ENCODE peak calls at places on chromosomes 11 and 22, in ten cellular contexts. U is left ventricle myocardium inferior, B is foreskin fibroblast, C is astrocyte of the spinal cord, I is chondrocyte, D is astrocyte of the cerebellum, T is stomach, F is MCF 10A, Z is OCI-LY7, R is progenitor cell of endocrine pancreas. J is an unnamed sample.

GRCh38 chr11:121672630-121673487 is 220.1 kb upstream of the SORL1-AS1 start:
- DNase-seq in U (peak), B (peak), C (no peak), I (no peak), D (no peak), T (no peak), F (no peak), Z (no peak), R (no peak), J (no peak)

GRCh38 chr11:87236368-87236767 is 198.6 kb downstream of the TMEM135 start:
- DNase-seq in U (no peak), B (peak), C (peak), I (no peak), D (no peak), T (no peak), F (peak), Z (no peak), R (no peak), J (no peak)

GRCh38 chr22:45064313-45065268 is 54.8 kb upstream of the PHF21B start:
- DNase-seq in U (no peak), B (peak), C (peak), I (no peak), D (peak), T (no peak), F (peak), Z (no peak), R (no peak), J (peak)

GRCh38 chr11:113992459-113993105 is 17.7 kb downstream of the HTR3A start:
- DNase-seq in U (no peak), B (no peak), C (no peak), I (no peak), D (no peak), T (no peak), F (no peak), Z (no peak), R (no peak), J (no peak)

GRCh38 chr22:23608583-23608982 is 23.5 kb downstream of the DRICH1 start:
- DNase-seq in U (no peak), B (peak), C (no peak), I (no peak), D (no peak), T (no peak), F (peak), Z (no peak), R (peak), J (no peak)

GRCh38 chr11:6402061-6402470 is 11.8 kb downstream of the SMPD1 start:
- DNase-seq in U (no peak), B (no peak), C (no peak), I (no peak), D (no peak), T (no peak), F (no peak), Z (peak), R (no peak), J (peak)

GRCh38 chr11:11535611-11536010 is 86.2 kb downstream of the GALNT18 start:
- DNase-seq in U (peak), B (no peak), C (no peak), I (no peak), D (no peak), T (no peak), F (no peak), Z (no peak), R (no peak), J (no peak)

GRCh38 chr11:28606930-28607329 is 498.7 kb downstream of the METTL15 start:
- DNase-seq in U (no peak), B (no peak), C (peak), I (no peak), D (no peak), T (no peak), F (peak), Z (no peak), R (no peak), J (no peak)

GRCh38 chr22:45709004-45709739 is 37.5 kb downstream of the ATXN10 start:
- DNase-seq in U (no peak), B (peak), C (peak), I (no peak), D (peak), T (no peak), F (peak), Z (no peak), R (no peak), J (peak)

DNA sequence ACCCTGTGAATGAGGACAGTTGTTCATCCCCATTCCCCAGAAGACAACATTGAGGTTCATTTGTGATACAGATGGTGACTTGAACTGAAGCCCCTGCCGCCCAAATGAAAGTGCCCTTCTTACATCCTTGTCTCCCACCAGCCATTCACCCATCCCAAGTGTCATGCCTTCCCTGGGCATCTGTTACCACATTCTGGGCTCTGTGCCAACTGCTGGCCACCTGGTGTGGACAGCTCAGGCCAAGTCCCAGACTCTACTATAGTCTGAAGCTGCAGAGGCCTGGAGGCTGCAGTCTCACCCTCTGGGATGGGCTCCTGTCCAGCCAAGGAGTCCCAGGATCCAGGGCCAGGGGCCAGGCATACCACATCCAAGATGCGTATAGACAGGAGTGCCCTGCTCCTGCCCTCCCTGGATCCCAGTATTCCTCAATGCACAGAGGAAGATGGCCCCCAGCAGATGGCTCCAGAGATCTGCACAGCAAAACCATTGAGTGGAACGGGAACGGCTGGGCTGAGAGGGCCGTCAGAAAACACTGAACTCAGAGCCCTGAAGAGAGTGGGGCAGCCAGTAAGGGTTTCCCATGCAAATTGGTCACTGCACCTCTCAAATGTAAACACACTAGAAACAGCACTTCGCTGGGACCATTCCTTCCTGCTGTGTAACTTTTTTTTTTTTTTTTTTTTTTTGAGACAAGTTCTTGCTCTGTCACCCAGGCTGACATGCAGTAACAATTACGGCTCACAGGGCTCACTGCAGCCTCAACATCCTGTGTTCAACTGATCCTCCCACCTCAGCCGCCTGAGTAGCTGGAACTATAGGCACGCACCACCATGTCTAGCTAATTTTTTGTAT is 22.8 kb downstream of the ARRB1 start:
- DNase-seq in U (peak), B (peak), C (peak), I (peak), D (no peak), T (peak), F (peak), Z (peak), R (peak), J (peak)
- TF ChIP-seq CTCF in U (peak), B (peak), C (peak), I (peak), D (peak), T (peak), F (peak), Z (peak), R (peak), J (no peak)

DNA sequence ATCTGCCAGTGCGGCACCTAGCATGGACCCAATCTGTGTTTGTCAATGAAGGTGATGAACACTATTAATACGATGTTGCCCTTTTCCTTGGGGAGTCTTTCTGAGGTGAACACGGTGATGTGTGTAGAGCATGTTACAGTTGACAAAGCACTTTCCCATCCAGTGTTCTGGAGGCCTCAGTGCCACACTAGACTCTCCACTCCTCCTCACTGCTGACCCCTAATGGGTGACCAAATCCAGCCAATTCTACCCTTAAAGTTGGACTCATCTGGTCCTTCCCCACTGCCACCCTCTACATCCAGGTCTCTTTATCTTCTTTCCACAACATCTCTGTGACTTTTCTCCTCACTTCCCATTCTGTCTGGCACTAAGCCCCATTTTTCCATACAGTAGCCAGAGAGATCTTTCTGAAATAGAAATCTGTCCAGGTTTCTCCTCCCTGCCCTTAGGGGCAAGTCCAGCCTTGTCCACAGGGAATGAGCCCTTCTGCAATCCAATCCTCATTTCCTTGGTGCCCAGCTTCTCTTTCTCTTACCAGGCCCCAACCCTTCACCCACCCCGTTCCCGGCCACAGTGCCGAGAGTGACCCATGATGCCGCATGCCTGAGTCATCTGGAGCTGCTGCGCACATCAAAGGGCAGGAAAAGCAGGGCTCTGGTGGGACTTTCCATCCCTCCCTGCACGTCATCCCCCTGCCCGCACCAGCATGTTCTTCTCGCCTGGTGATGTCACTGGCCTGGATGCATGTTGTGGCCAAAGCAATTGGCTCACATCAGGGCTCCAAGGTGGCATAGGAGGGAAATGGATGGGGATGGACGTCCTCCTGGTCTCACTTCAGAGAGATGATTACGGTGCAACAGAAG is 64.2 kb downstream of the RASSF10 start:
- DNase-seq in U (no peak), B (peak), C (peak), I (no peak), D (no peak), T (no peak), F (peak), Z (no peak), R (no peak), J (no peak)
- TF ChIP-seq CTCF in U (no peak), B (no peak), C (no peak), I (no peak), D (no peak), T (no peak), F (no peak), Z (no peak), R (no peak), J (no peak)

GRCh38 chr11:94968334-94968958 is 4.9 kb downstream of the CWC15 start:
- DNase-seq in U (no peak), B (peak), C (peak), I (no peak), D (peak), T (no peak), F (peak), Z (peak), R (no peak), J (no peak)
- TF ChIP-seq CTCF in U (peak), B (peak), C (peak), I (peak), D (peak), T (no peak), F (peak), Z (peak), R (peak), J (peak)

DNA sequence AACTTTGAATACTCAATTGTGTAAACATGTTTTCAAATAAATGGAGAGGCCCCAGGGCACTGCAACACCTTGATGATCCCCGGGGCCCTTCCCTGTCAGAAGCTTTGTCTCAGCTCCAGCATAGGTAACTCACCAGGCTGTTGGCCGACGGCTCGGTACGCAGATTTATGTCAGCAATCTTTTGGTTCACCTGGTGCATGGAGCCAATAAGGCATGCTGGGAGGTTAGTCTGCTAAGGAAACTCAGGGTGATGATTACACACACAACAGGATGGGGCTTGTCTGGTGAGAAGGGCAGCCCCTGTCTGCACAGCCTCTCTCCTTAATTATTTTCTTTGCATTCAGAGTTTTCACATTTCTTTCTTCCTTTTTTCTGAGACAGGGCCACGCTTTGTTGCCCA is 10.8 kb downstream of the FAM227A start:
- DNase-seq in U (no peak), B (no peak), C (no peak), I (no peak), D (no peak), T (no peak), F (no peak), Z (no peak), R (no peak), J (no peak)
- TF ChIP-seq CTCF in U (no peak), B (no peak), C (no peak), I (no peak), D (no peak), T (no peak), F (no peak), Z (no peak), R (no peak), J (no peak)

GRCh38 chr22:43209523-43209890 is 22.6 kb upstream of the TTLL12 start:
- DNase-seq in U (no peak), B (no peak), C (no peak), I (peak), D (no peak), T (no peak), F (no peak), Z (no peak), R (no peak), J (no peak)
- TF ChIP-seq CTCF in U (no peak), B (no peak), C (no peak), I (no peak), D (no peak), T (no peak), F (no peak), Z (no peak), R (no peak), J (no peak)

GRCh38 chr11:37450613-37451012 is 852.6 kb upstream of the RAG2 start:
- DNase-seq in U (no peak), B (peak), C (no peak), I (no peak), D (no peak), T (no peak), F (peak), Z (no peak), R (no peak), J (peak)

GRCh38 chr11:37451903-37452302 is 853.9 kb upstream of the RAG2 start:
- DNase-seq in U (no peak), B (no peak), C (no peak), I (no peak), D (no peak), T (no peak), F (no peak), Z (no peak), R (no peak), J (no peak)

DNA sequence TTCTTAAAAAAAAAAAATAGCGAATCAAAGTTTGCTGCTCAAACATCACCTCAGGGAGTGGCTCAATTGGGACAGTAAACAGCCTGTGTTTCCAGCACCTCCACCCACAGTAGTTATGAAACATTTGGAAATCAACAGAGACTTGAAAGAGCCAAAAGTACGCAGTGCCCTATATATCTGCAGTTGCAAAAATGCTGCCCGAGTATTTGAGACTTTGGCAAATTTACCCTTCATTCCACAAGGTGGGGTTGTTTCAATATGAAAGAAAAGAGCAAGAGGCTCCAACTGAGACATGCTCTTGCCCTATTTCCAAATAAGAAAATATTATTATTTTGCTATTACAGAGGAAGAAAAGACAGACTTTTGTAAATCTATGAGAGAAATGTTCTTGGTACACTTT is 851.1 kb upstream of the RAG2 start:
- DNase-seq in U (no peak), B (peak), C (peak), I (no peak), D (peak), T (no peak), F (peak), Z (no peak), R (no peak), J (no peak)
- TF ChIP-seq CTCF in U (no peak), B (peak), C (peak), I (peak), D (peak), T (no peak), F (peak), Z (peak), R (peak), J (no peak)

GRCh38 chr11:66883021-66883968 is 26.4 kb downstream of the LRFN4 start:
- DNase-seq in U (no peak), B (peak), C (peak), I (no peak), D (no peak), T (peak), F (peak), Z (peak), R (peak), J (peak)
- TF ChIP-seq CTCF in U (peak), B (peak), C (peak), I (peak), D (peak), T (peak), F (peak), Z (peak), R (peak), J (peak)

GRCh38 chr11:978781-979180 is 53.1 kb downstream of the AP2A2 start:
- DNase-seq in U (no peak), B (no peak), C (no peak), I (no peak), D (no peak), T (no peak), F (no peak), Z (no peak), R (no peak), J (no peak)

GRCh38 chr11:976431-977160 is 50.9 kb downstream of the AP2A2 start:
- DNase-seq in U (no peak), B (peak), C (peak), I (no peak), D (peak), T (no peak), F (no peak), Z (no peak), R (no peak), J (peak)

GRCh38 chr11:978073-978720 is 52.5 kb downstream of the AP2A2 start:
- DNase-seq in U (no peak), B (no peak), C (no peak), I (no peak), D (no peak), T (no peak), F (no peak), Z (no peak), R (no peak), J (no peak)

GRCh38 chr11:973237-973636 is 47.6 kb downstream of the AP2A2 start:
- DNase-seq in U (no peak), B (no peak), C (no peak), I (no peak), D (no peak), T (no peak), F (no peak), Z (no peak), R (no peak), J (no peak)

DNA sequence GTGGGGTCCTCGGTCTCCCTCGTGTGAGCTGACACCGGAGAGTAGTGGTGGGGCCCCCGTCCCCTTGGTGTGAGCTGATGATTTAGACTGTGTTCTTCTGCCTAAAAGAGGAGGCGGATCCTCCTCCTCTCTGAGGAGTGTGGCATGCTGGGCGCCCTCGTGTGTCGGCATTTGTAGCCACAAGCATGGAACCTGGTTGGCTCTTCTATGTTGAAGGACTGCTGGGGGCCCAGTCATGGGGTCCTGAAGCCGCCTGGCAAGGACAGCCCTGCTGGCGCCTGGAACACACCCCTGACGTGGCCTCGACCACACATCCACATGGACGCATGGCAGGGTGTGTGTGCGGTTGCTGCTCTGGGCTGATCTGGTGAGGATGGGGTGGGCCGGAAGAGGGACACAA is 50.2 kb downstream of the AP2A2 start:
- DNase-seq in U (no peak), B (peak), C (peak), I (no peak), D (peak), T (no peak), F (no peak), Z (peak), R (no peak), J (peak)
- TF ChIP-seq CTCF in U (no peak), B (peak), C (peak), I (peak), D (peak), T (no peak), F (no peak), Z (peak), R (peak), J (no peak)

DNA sequence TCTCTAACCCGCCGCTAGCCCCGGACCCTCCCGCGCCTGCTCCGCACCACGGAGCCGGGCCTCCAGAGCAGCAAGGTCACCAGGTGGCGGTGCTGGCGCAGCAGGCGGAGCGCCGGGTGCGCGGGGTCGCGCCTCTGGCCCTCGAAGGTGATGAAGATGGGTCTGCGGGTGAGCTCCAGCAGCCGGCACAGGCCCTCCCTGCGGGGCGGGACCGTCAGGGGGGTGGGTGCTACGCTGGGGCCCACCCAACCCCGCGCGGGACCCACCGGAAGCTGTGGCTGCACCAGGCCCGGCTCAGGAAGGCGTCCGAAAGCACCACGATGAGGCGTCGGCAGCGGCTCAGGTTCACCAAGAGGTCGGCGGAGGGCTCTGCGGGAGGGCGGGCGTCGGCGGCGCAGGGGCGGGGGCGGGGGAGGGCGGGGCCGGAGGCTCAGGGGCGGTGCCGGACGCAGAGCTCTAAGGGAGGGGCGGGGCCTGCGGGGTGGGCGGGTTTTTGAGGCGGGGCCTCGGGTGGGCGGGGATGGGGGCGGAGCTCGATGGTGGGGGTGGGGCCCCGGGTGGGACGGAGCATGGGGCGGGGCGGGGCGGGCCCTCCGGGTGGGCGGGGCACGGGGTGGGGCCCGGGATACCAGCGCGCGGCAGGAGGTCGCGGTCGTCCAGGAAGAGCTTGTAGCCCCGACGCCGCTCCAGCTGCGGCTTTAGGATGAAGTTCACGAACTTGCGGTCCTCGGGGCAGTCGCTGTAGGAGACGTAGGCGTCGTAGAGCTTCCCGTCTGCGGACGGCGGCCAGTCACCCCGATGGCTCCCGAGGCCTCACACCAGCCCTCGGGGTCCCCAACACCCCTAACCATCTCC is 7.8 kb downstream of the SIGIRR start:
- DNase-seq in U (peak), B (peak), C (peak), I (no peak), D (peak), T (peak), F (peak), Z (peak), R (no peak), J (peak)
- TF ChIP-seq CTCF in U (peak), B (no peak), C (no peak), I (peak), D (no peak), T (no peak), F (no peak), Z (peak), R (no peak), J (no peak)